ENCODE peak calls at places on chromosomes 7 and 10, in eight cellular contexts. E is body of pancreas; S is left lobe of liver; Q is astrocyte of the hippocampus; X is AG10803; D is T-helper 17 cell; C is AG08395; N is stimulated activated CD4-positive, alpha-beta T cell treated with anti-CD3 and anti-CD28 coated beads, Interleukin-2, amount 100 ng/mL, for 24 hours. W is an unnamed sample.

GRCh38 chr7:157687845-157688244 is 351.0 kb downstream of the DNAJB6 start:
- DNase-seq in X (no peak), N (no peak), C (no peak), E (no peak), D (no peak), Q (no peak), S (no peak), W (no peak)

GRCh38 chr7:155306677-155307470 is 9.2 kb downstream of the INSIG1 start:
- DNase-seq in S (peak), Q (no peak), C (no peak), E (peak), X (no peak), N (no peak), D (no peak), W (no peak)

GRCh38 chr10:1141261-1141660 is 85.1 kb downstream of the WDR37 start:
- DNase-seq in C (no peak), E (no peak), N (no peak), Q (no peak), S (no peak), D (no peak), X (no peak), W (no peak)

GRCh38 chr10:43683451-43684197 is 34.9 kb upstream of the ZNF32 start:
- DNase-seq in E (peak), D (no peak), X (no peak), N (peak), Q (no peak), C (no peak), S (no peak), W (no peak)

GRCh38 chr7:95684505-95684904 is 87.8 kb upstream of the DYNC1I1 start:
- DNase-seq in X (no peak), D (no peak), Q (no peak), S (no peak), N (no peak), E (no peak), C (no peak), W (no peak)

GRCh38 chr7:141974831-141975230 is 1.3 kb upstream of the TAS2R38 start:
- DNase-seq in E (peak), D (no peak), N (peak), Q (no peak), C (no peak), X (no peak), S (no peak), W (no peak)

GRCh38 chr7:107847168-107847835 is 43.7 kb upstream of the DLD start:
- DNase-seq in C (no peak), E (no peak), Q (no peak), X (no peak), S (no peak), D (no peak), N (no peak), W (no peak)

GRCh38 chr7:151581741-151582140 is 62.0 kb upstream of the RHEB start:
- DNase-seq in Q (no peak), E (no peak), D (no peak), C (no peak), N (no peak), X (no peak), S (no peak), W (no peak)

GRCh38 chr10:100522945-100523344 is 3.3 kb upstream of the SEC31B start:
- DNase-seq in E (no peak), C (no peak), Q (no peak), S (no peak), N (no peak), D (no peak), X (no peak), W (no peak)

GRCh38 chr10:90167174-90168064 is 466.0 kb downstream of the KIF20B start:
- DNase-seq in C (no peak), S (no peak), E (no peak), D (no peak), N (no peak), Q (no peak), X (no peak), W (peak)